ENCODE peak calls at places on chromosome 21, in nine cellular contexts. K is stimulated activated CD4-positive, alpha-beta T cell treated with anti-CD3 and anti-CD28 coated beads, Interleukin-1b, Interleukin-23, amount 100 ng/mL, for 1 hour; M is CD4-positive, alpha-beta memory T cell; Z is NCI-H1092 treated with DMSO at 0.1 percent for 48 hours; S is NCI-H1436 treated with DMSO at 0.1 percent for 48 hours; I is left kidney; A is osteocyte; P is islet precursor cell; O is putamen. X is an unnamed sample.

GRCh38 chr21:32257952-32258785 is 20.7 kb downstream of the MIS18A start:
- DNase-seq in Z (peak), M (peak), P (peak), K (no peak), A (peak), I (peak), O (peak), S (peak), X (peak)

GRCh38 chr21:44572959-44573583 is 458 bp upstream of the KRTAP10-4 start:
- DNase-seq in P (peak), S (no peak), O (no peak), M (no peak), Z (peak), I (no peak), A (peak), K (no peak), X (no peak)

GRCh38 chr21:17859661-17860060 is 40.5 kb upstream of the C21orf91 start:
- DNase-seq in I (no peak), A (no peak), K (no peak), Z (no peak), S (no peak), O (peak), P (no peak), M (no peak), X (no peak)

GRCh38 chr21:33036430-33037162 is 10.9 kb downstream of the OLIG2 start:
- DNase-seq in S (no peak), P (peak), K (no peak), M (no peak), O (no peak), I (no peak), A (no peak), Z (no peak), X (no peak)

GRCh38 chr21:45607021-45607921 is 36.3 kb upstream of the PCBP3 start:
- DNase-seq in P (no peak), S (no peak), I (peak), O (no peak), Z (no peak), K (peak), M (peak), A (no peak), X (no peak)

GRCh38 chr21:38802050-38803026 is 3.4 kb upstream of the ETS2 start:
- DNase-seq in K (no peak), Z (no peak), O (no peak), S (no peak), A (no peak), I (peak), P (peak), M (no peak), X (no peak)

GRCh38 chr21:35394634-35395369 is 345.7 kb upstream of the RUNX1 start:
- DNase-seq in Z (no peak), P (no peak), S (no peak), O (no peak), I (no peak), M (no peak), K (no peak), A (no peak), X (no peak)

GRCh38 chr21:32520885-32521735 is 64.2 kb downstream of the TCP10L start:
- DNase-seq in A (no peak), Z (peak), K (no peak), M (no peak), P (no peak), O (peak), I (peak), S (no peak), X (peak)

GRCh38 chr21:25362375-25363267 is 244.7 kb downstream of the MRPL39 start:
- DNase-seq in O (no peak), M (no peak), A (no peak), P (peak), Z (no peak), I (no peak), S (no peak), K (no peak), X (no peak)

GRCh38 chr21:25370311-25370744 is 237.0 kb downstream of the MRPL39 start:
- DNase-seq in I (no peak), S (no peak), Z (no peak), A (no peak), M (no peak), O (no peak), P (peak), K (no peak), X (peak)

GRCh38 chr21:40200962-40201361 is 333.7 kb downstream of the PCP4 start:
- DNase-seq in M (no peak), O (no peak), I (peak), S (no peak), A (no peak), K (no peak), P (no peak), Z (no peak), X (no peak)

GRCh38 chr21:44866780-44867179 is 6.7 kb downstream of the PTTG1IP start:
- DNase-seq in S (no peak), M (no peak), K (no peak), O (no peak), A (no peak), P (peak), Z (peak), I (no peak), X (no peak)

GRCh38 chr21:39556176-39556575 is 56.6 kb upstream of the B3GALT5 start:
- DNase-seq in A (no peak), P (peak), S (peak), M (no peak), K (no peak), Z (peak), I (peak), O (no peak), X (no peak)

GRCh38 chr21:14706712-14707111 is 160.6 kb upstream of the SAMSN1 start:
- DNase-seq in Z (no peak), P (no peak), A (no peak), K (no peak), S (no peak), M (no peak), O (no peak), I (peak), X (peak)

GRCh38 chr21:42088658-42089057 is 17.5 kb downstream of the UMODL1 start:
- DNase-seq in Z (no peak), A (no peak), M (no peak), I (no peak), O (no peak), P (no peak), K (no peak), S (no peak), X (no peak)

GRCh38 chr21:45880097-45881068 is 101.2 kb upstream of the COL6A1 start:
- DNase-seq in M (peak), S (no peak), Z (peak), A (no peak), K (no peak), P (peak), O (peak), I (peak), X (no peak)

GRCh38 chr21:26169611-26170470 is 729 bp downstream of the APP start:
- DNase-seq in Z (peak), I (peak), O (peak), A (peak), S (peak), P (peak), M (peak), K (no peak), X (no peak)

GRCh38 chr21:15064576-15065380 is at the start of gene NRIP1:
- DNase-seq in A (peak), Z (peak), K (peak), P (peak), S (no peak), M (peak), I (peak), O (peak), X (no peak)

GRCh38 chr21:26288033-26288432 is 117.5 kb upstream of the APP start:
- DNase-seq in Z (no peak), S (no peak), M (no peak), O (no peak), A (no peak), I (no peak), K (no peak), P (no peak), X (no peak)

GRCh38 chr21:38468989-38469388 is 29.3 kb downstream of the ERG start:
- DNase-seq in P (no peak), M (no peak), O (no peak), S (no peak), K (no peak), Z (no peak), A (no peak), I (no peak), X (no peak)

GRCh38 chr21:35257413-35257812 is 208.3 kb upstream of the RUNX1 start:
- DNase-seq in Z (peak), A (no peak), K (no peak), S (no peak), P (no peak), M (no peak), I (peak), O (no peak), X (peak)

GRCh38 chr21:18940791-18941190 is 537.2 kb upstream of the TMPRSS15 start:
- DNase-seq in Z (no peak), M (no peak), O (no peak), A (no peak), I (no peak), P (no peak), K (no peak), S (no peak), X (no peak)

GRCh38 chr21:42781150-42781980 is 98.0 kb downstream of the WDR4 start:
- DNase-seq in M (no peak), O (no peak), K (no peak), P (peak), I (peak), S (no peak), Z (peak), A (no peak), X (no peak)

GRCh38 chr21:45818904-45819285 is 162.7 kb upstream of the COL6A1 start:
- DNase-seq in I (no peak), O (peak), A (peak), K (peak), Z (no peak), P (no peak), M (peak), S (no peak), X (peak)

GRCh38 chr21:26732442-26733221 is 112.6 kb downstream of the ADAMTS1 start:
- DNase-seq in A (no peak), M (no peak), S (no peak), I (peak), P (peak), O (peak), K (no peak), Z (no peak), X (no peak)

GRCh38 chr21:45977396-45977795 is 4.2 kb upstream of the COL6A1 start:
- DNase-seq in I (peak), K (no peak), A (no peak), P (peak), S (no peak), Z (no peak), M (no peak), O (no peak), X (no peak)